ENCODE peak calls at places on chromosomes 5 and 9, in nine cellular contexts. C, N, T, S, L, K, B, A and U are unnamed samples.

GRCh38 chr9:90872835-90873294 is 71.2 kb downstream of the SYK start:
- DNase-seq in C (no peak), N (no peak), T (no peak), S (no peak), L (no peak), K (peak), B (no peak), A (no peak), U (no peak)

GRCh38 chr9:3191715-3192114 is 334.1 kb downstream of the RFX3 start:
- DNase-seq in C (no peak), N (no peak), T (no peak), S (no peak), L (no peak), K (peak), B (no peak), A (no peak), U (no peak)

GRCh38 chr9:68844623-68845612 is 139.9 kb downstream of the PIP5K1B start:
- DNase-seq in C (no peak), N (no peak), T (no peak), S (peak), L (peak), K (no peak), B (no peak), A (peak), U (peak)

GRCh38 chr5:80967500-80968181 is 7.5 kb downstream of the RASGRF2 start:
- DNase-seq in C (no peak), N (peak), T (no peak), S (no peak), L (peak), K (no peak), B (peak), A (no peak), U (peak)

GRCh38 chr9:126700903-126701819 is 87.4 kb downstream of the LMX1B start:
- DNase-seq in C (peak), N (no peak), T (no peak), S (no peak), L (no peak), K (no peak), B (no peak), A (no peak), U (no peak)

GRCh38 chr9:81632599-81632998 is 56.7 kb downstream of the TLE1 start:
- DNase-seq in C (no peak), N (no peak), T (no peak), S (no peak), L (no peak), K (no peak), B (no peak), A (no peak), U (no peak)

GRCh38 chr5:61631438-61631941 is 299.4 kb downstream of the ZSWIM6 start:
- DNase-seq in C (no peak), N (no peak), T (peak), S (peak), L (no peak), K (no peak), B (no peak), A (peak), U (no peak)

GRCh38 chr9:15249042-15249818 is 57.8 kb downstream of the TTC39B start:
- DNase-seq in C (no peak), N (peak), T (no peak), S (no peak), L (no peak), K (no peak), B (no peak), A (no peak), U (no peak)

GRCh38 chr9:99852617-99853016 is 30.9 kb downstream of the NR4A3 start:
- DNase-seq in C (no peak), N (no peak), T (no peak), S (no peak), L (no peak), K (no peak), B (no peak), A (no peak), U (no peak)

GRCh38 chr9:19127881-19128719 is 808 bp upstream of the PLIN2 start:
- DNase-seq in C (peak), N (no peak), T (no peak), S (peak), L (no peak), K (no peak), B (no peak), A (peak), U (no peak)

GRCh38 chr9:133934512-133935221 is 57.5 kb downstream of the VAV2 start:
- DNase-seq in C (no peak), N (no peak), T (no peak), S (peak), L (no peak), K (no peak), B (no peak), A (peak), U (no peak)

GRCh38 chr5:153565822-153566221 is 75.4 kb downstream of the GRIA1 start:
- DNase-seq in C (no peak), N (no peak), T (no peak), S (no peak), L (peak), K (no peak), B (no peak), A (no peak), U (no peak)

GRCh38 chr5:67676863-67677262 is 480.3 kb upstream of the CD180 start:
- DNase-seq in C (no peak), N (no peak), T (no peak), S (no peak), L (no peak), K (no peak), B (no peak), A (no peak), U (no peak)

GRCh38 chr9:89426389-89426961 is 71.4 kb downstream of the SEMA4D start:
- DNase-seq in C (peak), N (no peak), T (no peak), S (no peak), L (no peak), K (no peak), B (no peak), A (no peak), U (no peak)

GRCh38 chr9:89440548-89440947 is 57.4 kb downstream of the SEMA4D start:
- DNase-seq in C (peak), N (no peak), T (no peak), S (peak), L (no peak), K (no peak), B (no peak), A (peak), U (no peak)

GRCh38 chr5:2603176-2603575 is 148.3 kb downstream of the IRX2 start:
- DNase-seq in C (no peak), N (no peak), T (no peak), S (no peak), L (no peak), K (no peak), B (no peak), A (no peak), U (no peak)